ENCODE peak calls at places on chromosomes 7 and 10, in eight cellular contexts. T is astrocyte of the spinal cord; Y is GM20000; H is fibroblast of lung; P is fibroblast of pulmonary artery; K is AG04450; I is CD4-positive, alpha-beta T cell; A is CD8-positive, alpha-beta T cell. D is an unnamed sample.

GRCh38 chr7:101629171-101629570 is at the start of gene MYL10:
- DNase-seq in Y (no peak), A (no peak), T (no peak), H (no peak), P (no peak), K (no peak), I (no peak), D (no peak)

GRCh38 chr10:104323721-104324686 is 14.3 kb downstream of the ITPRIP start:
- DNase-seq in I (no peak), T (no peak), H (no peak), Y (no peak), K (no peak), P (no peak), A (no peak), D (no peak)

GRCh38 chr7:149856-150636 is 42.3 kb upstream of the FAM20C start:
- DNase-seq in P (no peak), I (peak; percentile 19), Y (no peak), K (no peak), H (no peak), T (no peak), A (no peak), D (no peak)

GRCh38 chr7:31957090-31957720 is 113.0 kb downstream of the PDE1C start:
- DNase-seq in T (peak; percentile 36), H (peak; percentile 66), Y (no peak), A (no peak), I (no peak), P (peak; percentile 8), K (no peak), D (no peak)

GRCh38 chr10:72041491-72041890 is 46.9 kb downstream of the SPOCK2 start:
- DNase-seq in Y (no peak), T (no peak), H (no peak), P (no peak), I (no peak), K (no peak), A (no peak), D (no peak)

GRCh38 chr7:100840470-100841100 is 11.9 kb upstream of the SLC12A9 start:
- DNase-seq in H (no peak), K (no peak), I (no peak), T (no peak), P (no peak), Y (no peak), A (no peak), D (no peak)

GRCh38 chr10:89120931-89121907 is 85.9 kb downstream of the CH25H start:
- DNase-seq in P (peak; percentile 38), K (no peak), H (peak; percentile 51), Y (no peak), A (no peak), I (no peak), T (no peak), D (no peak)

GRCh38 chr10:119498889-119499864 is 43.3 kb downstream of the RGS10 start:
- DNase-seq in T (no peak), Y (no peak), H (peak; percentile 75), K (no peak), I (no peak), A (no peak), P (no peak), D (no peak)

GRCh38 chr10:93435061-93435491 is 47.1 kb downstream of the MYOF start:
- DNase-seq in I (no peak), A (no peak), P (no peak), T (no peak), K (no peak), Y (no peak), H (no peak), D (no peak)

GRCh38 chr7:136405931-136406777 is 429.0 kb upstream of the MTPN start:
- DNase-seq in I (no peak), Y (peak; percentile 52), P (peak; percentile 75), T (peak; percentile 66), H (peak; percentile 46), K (peak; percentile 36), A (no peak), D (peak; percentile 22)

GRCh38 chr10:62380002-62380401 is 5.8 kb downstream of the ZNF365 start:
- DNase-seq in T (peak; percentile 72), P (peak; percentile 19), A (no peak), Y (no peak), H (peak; percentile 91), I (no peak), K (peak; percentile 66), D (no peak)

GRCh38 chr7:169854-170172 is 22.6 kb upstream of the FAM20C start:
- DNase-seq in A (no peak), I (no peak), H (no peak), Y (no peak), P (no peak), T (no peak), K (no peak), D (no peak)

GRCh38 chr7:56079450-56080185 is 13.1 kb downstream of the PHKG1 start:
- DNase-seq in I (no peak), A (no peak), P (peak; percentile 79), K (no peak), T (peak; percentile 80), Y (no peak), H (peak; percentile 73), D (peak; percentile 49)

GRCh38 chr7:157693521-157694388 is 357.0 kb downstream of the DNAJB6 start:
- DNase-seq in Y (no peak), I (no peak), T (no peak), H (no peak), K (no peak), P (no peak), A (no peak), D (no peak)

GRCh38 chr10:112362833-112363232 is 11.1 kb upstream of the ACSL5 start:
- DNase-seq in K (no peak), A (no peak), P (peak; percentile 27), H (no peak), Y (no peak), T (no peak), I (no peak), D (no peak)

GRCh38 chr10:80357000-80357803 is 621 bp downstream of the DYDC2 start:
- DNase-seq in T (no peak), P (no peak), A (no peak), I (no peak), Y (peak; percentile 18), K (no peak), H (no peak), D (no peak)

GRCh38 chr10:48465860-48466521 is 138.9 kb downstream of the ARHGAP22 start:
- DNase-seq in K (no peak), I (no peak), P (no peak), A (no peak), T (no peak), Y (no peak), H (no peak), D (no peak)

GRCh38 chr7:106775552-106775936 is 89.5 kb upstream of the PIK3CG start:
- DNase-seq in A (no peak), Y (no peak), I (no peak), P (peak; percentile 68), T (peak; percentile 85), K (no peak), H (peak; percentile 88), D (no peak)

GRCh38 chr7:83096065-83096580 is 66.6 kb downstream of the PCLO start:
- DNase-seq in P (peak; percentile 11), Y (no peak), H (peak; percentile 31), K (no peak), I (no peak), T (no peak), A (no peak), D (no peak)

GRCh38 chr7:77696643-77697534 is 630 bp downstream of the RSBN1L start:
- DNase-seq in K (no peak), P (peak; percentile 42), T (peak; percentile 55), A (peak; percentile 61), H (peak; percentile 67), I (peak; percentile 45), Y (peak; percentile 51), D (no peak)
- TF ChIP-seq CTCF in K (no peak), P (no peak), T (no peak), A (no peak), H (no peak), I (no peak), Y (no peak), D (no peak)

DNA sequence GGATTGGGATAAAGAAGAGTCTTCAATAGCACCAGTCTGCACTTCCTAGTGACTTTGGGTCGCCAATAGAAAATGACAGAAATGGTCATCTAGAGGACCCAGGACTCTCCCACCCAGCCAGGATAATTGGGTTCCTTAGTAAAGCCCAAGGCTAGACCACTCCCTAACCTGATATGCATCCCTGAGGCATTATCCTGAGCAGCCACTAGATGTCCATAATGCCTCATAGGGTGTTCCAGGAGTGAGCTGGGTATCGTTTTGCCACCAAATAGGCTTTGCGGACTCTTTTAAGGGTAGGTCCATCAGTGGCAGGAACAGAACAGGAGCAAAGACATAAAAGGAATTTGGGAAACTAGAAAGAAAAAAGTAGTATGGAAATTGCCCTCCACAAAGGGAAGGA is 4.5 kb upstream of the LRRC4 start:
- DNase-seq in P (no peak), A (no peak), T (no peak), K (no peak), I (no peak), Y (no peak), H (peak; percentile 28), D (no peak)
- TF ChIP-seq CTCF in P (peak; percentile 55), A (no peak), T (peak; percentile 68), K (peak; percentile 61), I (no peak), Y (no peak), H (peak; percentile 39), D (peak; percentile 33)

GRCh38 chr10:120514035-120514620 is 57.1 kb downstream of the PLPP4 start:
- DNase-seq in H (peak; percentile 57), K (no peak), P (peak; percentile 64), Y (peak; percentile 20), A (no peak), T (peak; percentile 69), I (no peak), D (no peak)
- TF ChIP-seq CTCF in H (no peak), K (no peak), P (no peak), Y (no peak), A (no peak), T (no peak), I (no peak), D (no peak)

GRCh38 chr10:13916384-13916947 is 329.7 kb downstream of the PRPF18 start:
- DNase-seq in A (no peak), H (no peak), P (no peak), K (no peak), T (no peak), Y (no peak), I (no peak), D (no peak)
- TF ChIP-seq CTCF in A (no peak), H (no peak), P (no peak), K (no peak), T (no peak), Y (no peak), I (no peak), D (no peak)

D was measured in AG09319.